ENCODE peak calls at places on chromosomes 12 and 14, in six cellular contexts. V is mesendoderm, U is neuronal stem cell, O is H1, M is IMR-90, F is trophoblast cell. G is an unnamed sample.

GRCh38 chr12:43976027-43976426 is 140.1 kb downstream of the TMEM117 start:
- DNase-seq in V (no peak), U (no peak), O (no peak), M (peak), F (no peak), G (no peak)

GRCh38 chr12:575129-575502 is 88.1 kb downstream of the NINJ2 start:
- DNase-seq in V (no peak), U (no peak), O (no peak), M (no peak), F (no peak), G (no peak)

GRCh38 chr14:90717916-90718315 is 98.3 kb downstream of the TTC7B start:
- DNase-seq in V (no peak), U (no peak), O (peak), M (peak), F (no peak), G (peak)

GRCh38 chr12:53424626-53425514 is 1.2 kb downstream of the AMHR2 start:
- DNase-seq in V (peak), U (no peak), O (no peak), M (no peak), F (no peak), G (no peak)

GRCh38 chr12:112406519-112407488 is 2.6 kb downstream of the RPL6 start:
- DNase-seq in V (no peak), U (no peak), O (no peak), M (no peak), F (no peak), G (no peak)

GRCh38 chr14:66649515-66649914 is 141.6 kb downstream of the GPHN start:
- DNase-seq in V (no peak), U (no peak), O (no peak), M (no peak), F (no peak), G (no peak)

GRCh38 chr14:49505026-49505766 is 81.0 kb downstream of the RPS29 start:
- DNase-seq in V (peak), U (no peak), O (no peak), M (peak), F (peak), G (no peak)

GRCh38 chr12:105485321-105485910 is 154.9 kb downstream of the C12orf75 start:
- DNase-seq in V (peak), U (no peak), O (no peak), M (peak), F (peak), G (peak)

GRCh38 chr14:34628681-34629135 is 1.2 kb downstream of the SNX6 start:
- DNase-seq in V (no peak), U (no peak), O (no peak), M (peak), F (no peak), G (peak)

GRCh38 chr14:81517798-81518398 is 15.8 kb downstream of the SEL1L start:
- DNase-seq in V (no peak), U (no peak), O (no peak), M (peak), F (no peak), G (peak)

GRCh38 chr12:12779529-12779928 is 5.9 kb upstream of the APOLD1 start:
- DNase-seq in V (no peak), U (no peak), O (no peak), M (peak), F (no peak), G (peak)

GRCh38 chr12:111434680-111435338 is 29.1 kb downstream of the SH2B3 start:
- DNase-seq in V (no peak), U (no peak), O (no peak), M (peak), F (no peak), G (peak)

GRCh38 chr12:87678453-87678852 is 350.7 kb downstream of the C12orf50 start:
- DNase-seq in V (no peak), U (no peak), O (no peak), M (peak), F (no peak), G (peak)

DNA sequence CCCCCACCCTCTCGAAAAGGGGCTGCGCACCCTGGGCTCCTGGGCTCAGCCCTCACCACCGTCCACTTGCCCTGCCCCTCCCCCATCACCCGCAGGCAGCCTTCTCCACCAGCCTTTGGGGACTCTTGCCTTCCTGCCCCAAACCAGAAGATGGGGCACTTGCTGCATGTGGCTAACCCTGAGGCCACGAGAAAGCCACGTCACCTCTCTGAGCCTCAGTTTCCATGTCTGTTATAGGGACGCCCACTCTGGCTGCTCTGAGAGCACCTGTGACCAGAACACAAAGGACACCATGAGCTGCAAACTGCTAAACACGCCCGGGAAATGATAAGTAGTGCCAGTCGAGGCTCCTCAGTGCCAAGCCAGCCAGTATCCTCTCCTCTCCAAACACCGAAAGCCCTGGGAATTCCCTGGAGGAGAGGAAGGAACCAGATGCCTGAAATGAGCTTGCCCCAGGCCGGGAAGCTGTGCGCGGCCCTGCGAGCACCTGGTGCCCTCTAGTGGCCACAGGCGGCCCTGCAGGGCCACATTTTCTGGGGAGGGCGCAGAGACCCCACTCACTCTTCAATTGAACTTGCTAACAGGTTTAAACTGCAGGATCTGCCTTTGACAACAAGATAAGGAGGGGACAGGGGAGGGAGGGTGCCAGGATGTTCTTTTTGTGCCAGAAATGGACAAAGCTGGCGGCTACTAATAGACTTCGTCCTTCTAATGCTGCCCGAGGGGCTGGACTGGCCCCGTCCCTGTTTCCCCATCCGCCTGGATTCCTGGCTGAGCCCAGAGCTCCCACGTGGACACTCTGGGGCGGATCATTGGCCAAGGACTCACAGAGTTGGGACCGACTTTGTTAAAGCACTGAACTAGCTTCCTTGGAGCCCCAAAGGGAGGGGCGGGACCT is 10.2 kb upstream of the SERPINA9 start:
- DNase-seq in V (peak), U (peak), O (peak), M (peak), F (peak), G (no peak)
- H3K4me3 ChIP-seq in V (peak), U (peak), O (peak), M (no peak), F (peak), G (no peak)

GRCh38 chr12:108670066-108670631 is 36.5 kb upstream of the SELPLG start:
- DNase-seq in V (no peak), U (no peak), O (no peak), M (no peak), F (no peak), G (no peak)
- H2AK5ac ChIP-seq in V (no peak), U (no peak), O (no peak), M (no peak), F (no peak), G (peak)

GRCh38 chr12:64478661-64479060 is 26.7 kb downstream of the TBK1 start:
- DNase-seq in V (no peak), U (no peak), O (no peak), M (no peak), F (no peak), G (no peak)
- H3K27ac ChIP-seq in V (no peak), U (no peak), O (no peak), M (no peak), F (no peak), G (no peak)

DNA sequence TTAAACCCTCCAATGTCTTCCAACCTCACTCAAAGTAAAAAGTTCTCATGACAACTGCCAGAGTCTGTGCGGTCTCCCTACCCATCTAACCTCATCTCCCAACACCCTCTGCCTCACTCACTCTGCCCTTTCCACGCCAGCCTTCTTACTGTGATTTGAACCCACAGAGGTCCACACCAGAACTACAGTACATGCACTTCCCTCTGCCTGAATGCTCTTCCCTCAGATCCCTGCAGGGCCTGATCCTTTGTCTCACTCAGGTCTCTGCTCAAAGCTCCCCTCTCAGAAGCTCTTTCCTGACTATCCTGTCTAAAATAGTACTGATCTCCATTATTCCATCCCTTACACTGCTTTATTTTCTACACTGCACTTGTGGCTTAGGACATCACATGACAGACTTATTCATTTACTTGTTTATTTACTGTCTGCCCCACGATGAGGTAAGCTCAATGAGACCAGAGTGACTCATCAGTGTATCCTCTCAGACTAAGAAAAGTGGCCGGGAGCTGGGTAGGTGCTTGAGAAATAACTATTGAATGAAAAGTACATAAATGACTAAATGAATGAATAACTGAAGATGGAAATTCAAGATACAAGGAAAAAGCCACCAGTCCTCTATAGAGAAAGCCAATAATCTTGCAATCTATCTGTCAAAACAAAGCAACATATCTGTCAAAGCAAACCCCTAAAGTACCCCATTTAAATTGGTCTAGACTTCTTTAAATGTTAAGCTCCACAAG is 17.1 kb downstream of the POMT2 start:
- DNase-seq in V (peak), U (no peak), O (no peak), M (peak), F (peak), G (peak)
- H3K4me3 ChIP-seq in V (no peak), U (no peak), O (no peak), M (no peak), F (no peak), G (no peak)

DNA sequence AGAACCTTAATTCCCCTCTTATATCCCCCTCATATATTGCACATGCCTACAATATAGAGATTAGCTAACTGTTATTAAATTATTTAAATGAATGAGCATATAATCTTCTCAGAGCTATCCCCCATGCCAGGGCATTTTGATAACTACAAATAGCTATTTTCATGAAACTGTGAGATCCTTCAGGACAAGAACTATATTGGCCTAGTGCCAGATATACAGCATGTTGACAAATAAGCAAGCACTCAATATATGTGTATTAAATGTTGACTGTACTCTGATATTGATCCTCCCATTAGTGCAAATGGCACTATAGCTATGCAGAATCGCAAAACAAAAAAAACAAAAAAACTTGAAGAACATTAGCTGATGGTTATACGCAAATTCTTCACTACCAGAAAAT is 134.1 kb upstream of the OTX2 start:
- DNase-seq in V (no peak), U (no peak), O (no peak), M (no peak), F (no peak), G (no peak)
- H2AK5ac ChIP-seq in V (no peak), U (no peak), O (no peak), M (no peak), F (no peak), G (no peak)

GRCh38 chr14:95185033-95185432 is 27.7 kb upstream of the DICER1 start:
- DNase-seq in V (no peak), U (no peak), O (no peak), M (no peak), F (no peak), G (no peak)

GRCh38 chr14:95185452-95186392 is 28.4 kb upstream of the DICER1 start:
- DNase-seq in V (no peak), U (no peak), O (no peak), M (peak), F (peak), G (peak)

GRCh38 chr14:95183082-95183481 is 25.8 kb upstream of the DICER1 start:
- DNase-seq in V (no peak), U (no peak), O (no peak), M (no peak), F (no peak), G (no peak)

GRCh38 chr14:95183532-95184412 is 26.4 kb upstream of the DICER1 start:
- DNase-seq in V (no peak), U (no peak), O (no peak), M (no peak), F (no peak), G (peak)

GRCh38 chr14:95184413-95184790 is 27.1 kb upstream of the DICER1 start:
- DNase-seq in V (no peak), U (no peak), O (no peak), M (no peak), F (no peak), G (peak)
- H3K27ac ChIP-seq in V (no peak), U (no peak), O (no peak), M (no peak), F (no peak), G (no peak)

DNA sequence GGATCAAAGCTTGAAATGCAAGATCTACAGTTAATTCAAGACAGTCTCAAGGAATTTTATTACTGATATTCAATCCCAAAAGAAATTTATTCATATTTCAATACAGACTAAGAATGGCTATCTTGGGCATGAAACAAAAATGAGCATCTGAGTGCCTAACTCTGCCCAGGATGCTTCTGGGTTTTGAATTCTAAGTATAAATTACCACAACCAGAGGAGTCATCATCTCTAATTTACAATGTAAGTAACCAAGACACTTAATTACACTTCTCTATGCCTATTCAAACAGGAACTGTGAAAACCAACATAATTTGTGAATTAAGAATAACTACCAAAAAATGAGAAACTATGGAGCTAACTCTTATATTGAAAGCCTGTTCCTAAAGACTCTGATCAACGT is 14.1 kb downstream of the OSBPL8 start:
- DNase-seq in V (no peak), U (no peak), O (no peak), M (no peak), F (no peak), G (no peak)
- H3K4me3 ChIP-seq in V (no peak), U (no peak), O (no peak), M (no peak), F (no peak), G (no peak)